ENCODE peak calls at places on chromosomes 6 and 20, in five cellular contexts. F is H1, P is HCT116, V is OCI-LY7, B is ovary. K is an unnamed sample. For H3K4me1, the result is how much of the 10 kb centered on the place peaks cover.

GRCh38 chr6:30810813-30811329 is 66.5 kb upstream of the IER3 start:
- DNase-seq in F (no peak), P (peak), V (no peak), B (no peak), K (no peak)

GRCh38 chr6:160990847-160991410 is 640 bp upstream of the MAP3K4 start:
- DNase-seq in F (no peak), P (no peak), V (no peak), B (no peak), K (no peak)

GRCh38 chr6:112332274-112332673 is 14.9 kb upstream of the RFPL4B start:
- DNase-seq in F (no peak), P (no peak), V (no peak), B (no peak), K (no peak)

GRCh38 chr6:54083301-54083700 is 27.9 kb upstream of the MLIP start:
- DNase-seq in F (no peak), P (no peak), V (no peak), B (no peak), K (no peak)

GRCh38 chr6:138778331-138778730 is 4.8 kb downstream of the CCDC28A start:
- DNase-seq in F (no peak), P (no peak), V (no peak), B (no peak), K (no peak)

GRCh38 chr6:72938104-72938503 is 287.2 kb downstream of the KHDC1L start:
- DNase-seq in F (no peak), P (no peak), V (no peak), B (no peak), K (no peak)

GRCh38 chr6:73797861-73798260 is 101.9 kb downstream of the CD109 start:
- DNase-seq in F (no peak), P (no peak), V (no peak), B (no peak), K (no peak)

GRCh38 chr6:28807682-28808280 is 116.0 kb downstream of the TRIM27 start:
- DNase-seq in F (no peak), P (peak), V (peak), B (no peak), K (no peak)

GRCh38 chr6:166910601-166911000 is 45.7 kb downstream of the RNASET2 start:
- DNase-seq in F (no peak), P (no peak), V (no peak), B (no peak), K (no peak)

GRCh38 chr6:137426007-137426689 is 68.0 kb downstream of the OLIG3 start:
- DNase-seq in F (no peak), P (no peak), V (peak), B (no peak), K (no peak)

GRCh38 chr6:94424692-94425091 is 1005.3 kb upstream of the EPHA7 start:
- DNase-seq in F (no peak), P (no peak), V (no peak), B (no peak), K (no peak)

GRCh38 chr20:51833326-51833725 is 31.0 kb upstream of the SALL4 start:
- DNase-seq in F (no peak), P (no peak), V (no peak), B (no peak), K (no peak)

GRCh38 chr6:16901777-16902176 is 140.5 kb upstream of the ATXN1 start:
- DNase-seq in F (no peak), P (no peak), V (no peak), B (no peak), K (peak)

GRCh38 chr20:47792021-47792618 is 6.8 kb upstream of the SULF2 start:
- DNase-seq in F (no peak), P (no peak), V (no peak), B (peak), K (peak)

GRCh38 chr20:50555687-50556086 is 45.5 kb downstream of the PTPN1 start:
- DNase-seq in F (no peak), P (no peak), V (no peak), B (no peak), K (no peak)

GRCh38 chr6:89054200-89054599 is 26.4 kb upstream of the PNRC1 start:
- DNase-seq in F (no peak), P (no peak), V (no peak), B (no peak), K (no peak)

GRCh38 chr6:158894192-158894591 is 75.0 kb upstream of the EZR start:
- DNase-seq in F (no peak), P (peak), V (no peak), B (no peak), K (no peak)

GRCh38 chr6:28981391-28981832 is 23.7 kb downstream of the ZNF311 start:
- DNase-seq in F (no peak), P (peak), V (peak), B (peak), K (peak)

GRCh38 chr20:15196580-15197255 is 859.3 kb upstream of the FLRT3 start:
- DNase-seq in F (no peak), P (no peak), V (no peak), B (no peak), K (no peak)

GRCh38 chr6:13278991-13279390 is 49.3 kb downstream of the TBC1D7 start:
- DNase-seq in F (no peak), P (no peak), V (no peak), B (no peak), K (no peak)

GRCh38 chr6:31877125-31877650 is 1.6 kb downstream of the SLC44A4 start:
- DNase-seq in F (no peak), P (no peak), V (no peak), B (peak), K (no peak)

GRCh38 chr6:30767158-30767943 is 23.0 kb upstream of the IER3 start:
- DNase-seq in F (no peak), P (no peak), V (no peak), B (no peak), K (no peak)

GRCh38 chr6:84350397-84350796 is 123.0 kb upstream of the CEP162 start:
- DNase-seq in F (no peak), P (no peak), V (no peak), B (no peak), K (no peak)

GRCh38 chr20:13212750-13213149 is 8.3 kb upstream of the ISM1 start:
- DNase-seq in F (no peak), P (no peak), V (no peak), B (no peak), K (no peak)

GRCh38 chr20:24206995-24207394 is 218.4 kb upstream of the GGTLC1 start:
- DNase-seq in F (no peak), P (no peak), V (no peak), B (no peak), K (no peak)

GRCh38 chr6:1825926-1826325 is 216.2 kb downstream of the FOXC1 start:
- DNase-seq in F (no peak), P (no peak), V (no peak), B (no peak), K (no peak)

GRCh38 chr20:41135187-41135887 is 2.0 kb upstream of the PLCG1 start:
- DNase-seq in F (peak), P (peak), V (peak), B (no peak), K (no peak)

GRCh38 chr6:7332090-7332745 is 19.2 kb upstream of the SSR1 start:
- DNase-seq in F (no peak), P (no peak), V (no peak), B (no peak), K (no peak)

GRCh38 chr20:22471156-22471836 is 113.1 kb downstream of the FOXA2 start:
- DNase-seq in F (no peak), P (no peak), V (no peak), B (no peak), K (no peak)

GRCh38 chr20:19806806-19807691 is 49.0 kb downstream of the RIN2 start:
- DNase-seq in F (no peak), P (no peak), V (no peak), B (no peak), K (no peak)

GRCh38 chr6:113412589-113413367 is 444.4 kb upstream of the MARCKS start:
- DNase-seq in F (no peak), P (no peak), V (no peak), B (no peak), K (no peak)

GRCh38 chr6:131950767-131951575 is at the start of gene CCN2:
- DNase-seq in F (peak), P (peak), V (no peak), B (peak), K (peak)

GRCh38 chr6:75267461-75267860 is 17.1 kb downstream of the TMEM30A start:
- DNase-seq in F (no peak), P (no peak), V (no peak), B (no peak), K (no peak)

GRCh38 chr6:126076992-126077664 is 90.8 kb downstream of the TRMT11 start:
- DNase-seq in F (no peak), P (no peak), V (no peak), B (no peak), K (no peak)

GRCh38 chr6:155252581-155252980 is 11.2 kb upstream of the CLDN20 start:
- DNase-seq in F (no peak), P (no peak), V (no peak), B (no peak), K (no peak)

GRCh38 chr6:77038801-77039200 is 424.5 kb downstream of the HTR1B start:
- DNase-seq in F (no peak), P (no peak), V (no peak), B (no peak), K (no peak)

GRCh38 chr20:21027569-21027968 is 78.6 kb downstream of the LINC00237 start:
- DNase-seq in F (peak), P (peak), V (no peak), B (no peak), K (no peak)

GRCh38 chr6:37141291-37142046 is 28.5 kb upstream of the PIM1 start:
- DNase-seq in F (peak), P (no peak), V (peak), B (no peak), K (no peak)

GRCh38 chr20:46683939-46684750 is 5.1 kb downstream of the TP53RK start:
- DNase-seq in F (no peak), P (no peak), V (no peak), B (peak), K (peak)

GRCh38 chr6:50907565-50907964 is 88.9 kb downstream of the TFAP2B start:
- DNase-seq in F (no peak), P (no peak), V (no peak), B (no peak), K (no peak)

DNA sequence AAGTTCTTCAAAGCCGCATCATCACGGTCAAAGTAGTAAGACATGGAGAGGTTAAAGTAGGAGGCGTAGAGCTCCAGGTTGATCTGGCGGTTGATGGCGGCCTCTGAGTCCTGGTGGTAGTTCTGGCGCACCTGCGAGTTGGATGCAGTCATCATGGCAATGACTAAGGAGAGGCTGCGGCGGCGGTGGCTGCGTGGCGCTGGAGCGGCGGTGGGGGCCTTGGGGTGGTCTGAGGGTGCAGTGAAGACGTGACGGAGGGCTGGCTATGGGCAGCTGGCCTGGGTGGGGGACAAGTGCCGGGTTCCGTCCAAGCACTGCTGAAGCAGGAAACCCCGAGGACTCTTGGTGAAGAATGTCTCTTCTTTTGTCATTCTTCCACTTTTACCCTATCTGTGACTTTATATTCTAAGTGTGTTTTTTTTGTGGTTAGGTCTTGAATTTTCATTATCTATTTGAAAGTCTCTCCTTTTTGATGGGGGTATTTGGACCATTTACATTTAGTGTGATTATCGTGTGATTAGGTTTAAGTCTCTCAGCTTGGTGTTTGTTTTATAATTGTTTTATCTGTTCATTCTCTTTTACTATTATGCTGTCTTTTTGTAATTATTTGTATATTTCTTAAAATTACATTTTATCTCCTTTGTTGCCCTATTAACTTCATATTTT is 94.6 kb downstream of the TFAP2B start:
- DNase-seq in F (no peak), P (no peak), V (no peak), B (no peak), K (peak)
- H3K4me1 ChIP-seq in F (under half), P (under half), V (under half), B (under half), K (under half)

GRCh38 chr20:17372831-17373440 is 146.1 kb downstream of the PCSK2 start:
- DNase-seq in F (no peak), P (no peak), V (no peak), B (no peak), K (no peak)

GRCh38 chr20:17374086-17374485 is 147.2 kb downstream of the PCSK2 start:
- DNase-seq in F (no peak), P (no peak), V (no peak), B (no peak), K (no peak)

GRCh38 chr20:17376031-17376430 is 149.2 kb downstream of the PCSK2 start:
- DNase-seq in F (no peak), P (no peak), V (no peak), B (no peak), K (no peak)

GRCh38 chr20:17379651-17380050 is 151.5 kb downstream of the BFSP1 start:
- DNase-seq in F (no peak), P (no peak), V (no peak), B (no peak), K (no peak)

GRCh38 chr20:17377222-17377621 is 150.4 kb downstream of the PCSK2 start:
- DNase-seq in F (no peak), P (no peak), V (no peak), B (no peak), K (no peak)
- H3K4me1 ChIP-seq in F (under half), P (under half), V (under half), B (under half), K (under half)

DNA sequence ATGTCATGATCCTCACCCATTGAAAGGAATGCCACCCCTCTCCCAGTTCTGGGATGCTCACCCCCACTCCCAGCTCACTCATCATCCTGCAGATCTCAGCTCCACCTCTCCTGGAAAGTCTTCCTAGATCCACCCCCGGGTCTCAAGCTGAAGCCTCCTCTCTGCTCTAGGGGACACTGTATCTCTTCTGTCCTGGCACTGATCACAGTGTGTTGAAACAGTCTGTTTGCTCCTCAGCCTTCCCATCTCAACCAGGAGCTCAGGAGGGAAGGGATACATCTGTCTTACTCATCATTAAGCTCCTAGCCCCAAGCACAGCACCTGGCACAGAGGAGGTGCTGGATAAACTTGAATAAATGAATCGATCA is 80.1 kb downstream of the MRPL14 start:
- DNase-seq in F (no peak), P (no peak), V (no peak), B (no peak), K (peak)
- H3K4me1 ChIP-seq in F (under half), P (under half), V (under half), B (under half), K (under half)

DNA sequence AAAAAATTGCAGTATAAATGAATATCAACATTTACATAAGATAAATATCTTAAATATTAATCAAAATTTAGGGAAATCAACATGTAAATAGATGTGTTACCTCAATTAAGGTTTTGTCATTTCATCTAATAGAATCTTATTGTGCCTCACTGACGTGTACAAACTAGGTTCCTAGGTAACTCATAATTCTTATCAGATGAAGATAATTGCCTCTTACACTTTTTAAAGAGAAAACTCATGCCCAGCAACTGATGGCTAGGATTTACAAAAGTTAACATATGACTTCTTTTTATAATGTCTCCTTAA is 49.6 kb downstream of the FRK start:
- DNase-seq in F (no peak), P (no peak), V (no peak), B (no peak), K (no peak)
- H3K4me1 ChIP-seq in F (under half), P (under half), V (under half), B (under half), K (under half)

GRCh38 chr6:142884214-142885035 is 60.6 kb downstream of the HIVEP2 start:
- DNase-seq in F (no peak), P (no peak), V (no peak), B (no peak), K (no peak)

GRCh38 chr6:142885182-142885867 is 59.7 kb downstream of the HIVEP2 start:
- DNase-seq in F (peak), P (peak), V (peak), B (peak), K (no peak)

GRCh38 chr6:142886431-142887170 is 58.4 kb downstream of the HIVEP2 start:
- DNase-seq in F (no peak), P (no peak), V (peak), B (no peak), K (no peak)

GRCh38 chr6:142888461-142888860 is 56.5 kb downstream of the HIVEP2 start:
- DNase-seq in F (no peak), P (no peak), V (no peak), B (no peak), K (no peak)

GRCh38 chr6:142887534-142887933 is 57.4 kb downstream of the HIVEP2 start:
- DNase-seq in F (no peak), P (no peak), V (no peak), B (no peak), K (no peak)
- H3K4me1 ChIP-seq in F (under half), P (under half), V (under half), B (under half), K (under half)

GRCh38 chr20:63844384-63845025 is 13.4 kb upstream of the ZBTB46 start:
- DNase-seq in F (no peak), P (no peak), V (no peak), B (no peak), K (no peak)
- H3K4me1 ChIP-seq in F (under half), P (under half), V (under half), B (under half), K (under half)

GRCh38 chr6:149851461-149851860 is 12.7 kb downstream of the LRP11 start:
- DNase-seq in F (no peak), P (no peak), V (no peak), B (no peak), K (no peak)
- H3K4me1 ChIP-seq in F (under half), P (under half), V (under half), B (under half), K (under half)

GRCh38 chr6:142377112-142377848 is 75.5 kb downstream of the ADGRG6 start:
- DNase-seq in F (peak), P (peak), V (no peak), B (no peak), K (no peak)
- H3K4me1 ChIP-seq in F (under half), P (half or more), V (under half), B (under half), K (under half)